ENCODE peak calls at places on chromosomes 13 and 19, in nine cellular contexts. L is breast epithelium, P is SK-N-SH, E is H1, X is HCT116, D is transverse colon, N is suprapubic skin, Q is vagina, M is esophagus muscularis mucosa. R is an unnamed sample.

GRCh38 chr13:31538067-31539042 is 201.0 kb upstream of the RXFP2 start:
- DNase-seq in L (no peak), P (peak), E (no peak), X (peak), D (peak), N (no peak), Q (no peak), M (no peak), R (peak)

GRCh38 chr19:17654993-17655392 is 33.2 kb downstream of the UNC13A start:
- DNase-seq in L (no peak), P (peak), E (no peak), X (peak), D (peak), N (no peak), Q (no peak), M (no peak), R (no peak)

GRCh38 chr13:111640476-111640875 is 320.0 kb downstream of the TEX29 start:
- DNase-seq in L (no peak), P (no peak), E (no peak), X (no peak), D (no peak), N (no peak), Q (no peak), M (no peak), R (no peak)

GRCh38 chr19:44071824-44072542 is at the start of gene ZNF284:
- DNase-seq in L (peak), P (peak), E (peak), X (no peak), D (peak), N (peak), Q (peak), M (peak), R (peak)

GRCh38 chr13:42981853-42982252 is 10.2 kb downstream of the EPSTI1 start:
- DNase-seq in L (no peak), P (no peak), E (no peak), X (no peak), D (no peak), N (no peak), Q (no peak), M (no peak), R (no peak)

GRCh38 chr19:7492142-7493055 is 3.6 kb upstream of the PEX11G start:
- DNase-seq in L (no peak), P (no peak), E (no peak), X (no peak), D (no peak), N (no peak), Q (no peak), M (no peak), R (no peak)

GRCh38 chr19:32767951-32768679 is 48.5 kb downstream of the TDRD12 start:
- DNase-seq in L (no peak), P (no peak), E (no peak), X (no peak), D (no peak), N (no peak), Q (no peak), M (no peak), R (no peak)

GRCh38 chr19:58409010-58409790 is 751 bp downstream of the ZNF584 start:
- DNase-seq in L (peak), P (peak), E (no peak), X (no peak), D (no peak), N (no peak), Q (no peak), M (no peak), R (no peak)

GRCh38 chr19:42352216-42352892 is 26.9 kb downstream of the MEGF8 start:
- DNase-seq in L (no peak), P (peak), E (no peak), X (no peak), D (no peak), N (no peak), Q (no peak), M (no peak), R (no peak)

GRCh38 chr19:22422220-22422619 is at the start of gene ZNF98:
- DNase-seq in L (peak), P (no peak), E (no peak), X (no peak), D (peak), N (no peak), Q (no peak), M (no peak), R (no peak)

GRCh38 chr19:17977073-17977472 is 10.2 kb downstream of the KCNN1 start:
- DNase-seq in L (no peak), P (no peak), E (no peak), X (no peak), D (no peak), N (no peak), Q (no peak), M (no peak), R (no peak)

GRCh38 chr19:52198678-52199077 is 8.8 kb downstream of the PPP2R1A start:
- DNase-seq in L (no peak), P (no peak), E (no peak), X (no peak), D (no peak), N (no peak), Q (no peak), M (no peak), R (no peak)

GRCh38 chr13:91368101-91368500 is 20.6 kb downstream of the MIR17HG start:
- DNase-seq in L (no peak), P (no peak), E (no peak), X (no peak), D (no peak), N (no peak), Q (no peak), M (no peak), R (no peak)

GRCh38 chr19:10183926-10184325 is 10.8 kb downstream of the DNMT1 start:
- DNase-seq in L (no peak), P (no peak), E (no peak), X (no peak), D (no peak), N (no peak), Q (no peak), M (no peak), R (no peak)

GRCh38 chr19:11378319-11379189 is 4.1 kb downstream of the SWSAP1 start:
- DNase-seq in L (no peak), P (peak), E (no peak), X (no peak), D (peak), N (no peak), Q (no peak), M (no peak), R (peak)
- TF ChIP-seq CTCF in L (peak), P (peak), E (peak), X (no peak), D (peak), N (no peak), Q (no peak), M (peak), R (peak)

GRCh38 chr13:46171739-46172138 is 10.2 kb downstream of the LCP1 start:
- DNase-seq in L (no peak), P (no peak), E (no peak), X (no peak), D (no peak), N (no peak), Q (no peak), M (no peak), R (no peak)

GRCh38 chr13:46171223-46171622 is 10.8 kb downstream of the LCP1 start:
- DNase-seq in L (no peak), P (no peak), E (no peak), X (no peak), D (no peak), N (no peak), Q (no peak), M (no peak), R (no peak)

GRCh38 chr13:46170687-46171086 is 11.3 kb downstream of the LCP1 start:
- DNase-seq in L (no peak), P (no peak), E (no peak), X (no peak), D (no peak), N (no peak), Q (no peak), M (no peak), R (no peak)

GRCh38 chr13:46172531-46172991 is 9.4 kb downstream of the LCP1 start:
- DNase-seq in L (no peak), P (no peak), E (no peak), X (no peak), D (peak), N (no peak), Q (no peak), M (no peak), R (no peak)

DNA sequence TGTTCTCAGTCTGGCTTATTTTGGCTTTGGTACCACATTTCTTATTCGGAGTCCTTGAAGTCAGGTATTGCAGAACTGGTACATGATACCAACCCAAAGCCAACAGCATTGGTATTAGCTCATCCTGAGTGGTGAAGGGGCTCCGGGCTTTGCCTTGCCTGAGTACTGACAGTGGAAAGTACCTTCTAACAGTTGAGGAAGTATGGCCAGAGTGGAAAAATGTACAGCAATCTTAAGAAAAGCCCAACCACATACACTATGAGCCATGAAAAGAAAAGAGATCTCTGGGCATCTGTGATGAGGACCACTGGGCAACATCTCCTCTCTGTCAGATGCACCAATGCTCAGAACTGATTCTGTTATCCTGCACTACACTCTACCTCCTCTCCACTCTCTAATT is 8.3 kb downstream of the LCP1 start:
- DNase-seq in L (no peak), P (no peak), E (no peak), X (no peak), D (no peak), N (no peak), Q (no peak), M (no peak), R (no peak)
- TF ChIP-seq POLR2AphosphoS5 in L (no peak), P (no peak), E (no peak), X (no peak), D (no peak), N (no peak), Q (no peak), M (no peak), R (no peak)

DNA sequence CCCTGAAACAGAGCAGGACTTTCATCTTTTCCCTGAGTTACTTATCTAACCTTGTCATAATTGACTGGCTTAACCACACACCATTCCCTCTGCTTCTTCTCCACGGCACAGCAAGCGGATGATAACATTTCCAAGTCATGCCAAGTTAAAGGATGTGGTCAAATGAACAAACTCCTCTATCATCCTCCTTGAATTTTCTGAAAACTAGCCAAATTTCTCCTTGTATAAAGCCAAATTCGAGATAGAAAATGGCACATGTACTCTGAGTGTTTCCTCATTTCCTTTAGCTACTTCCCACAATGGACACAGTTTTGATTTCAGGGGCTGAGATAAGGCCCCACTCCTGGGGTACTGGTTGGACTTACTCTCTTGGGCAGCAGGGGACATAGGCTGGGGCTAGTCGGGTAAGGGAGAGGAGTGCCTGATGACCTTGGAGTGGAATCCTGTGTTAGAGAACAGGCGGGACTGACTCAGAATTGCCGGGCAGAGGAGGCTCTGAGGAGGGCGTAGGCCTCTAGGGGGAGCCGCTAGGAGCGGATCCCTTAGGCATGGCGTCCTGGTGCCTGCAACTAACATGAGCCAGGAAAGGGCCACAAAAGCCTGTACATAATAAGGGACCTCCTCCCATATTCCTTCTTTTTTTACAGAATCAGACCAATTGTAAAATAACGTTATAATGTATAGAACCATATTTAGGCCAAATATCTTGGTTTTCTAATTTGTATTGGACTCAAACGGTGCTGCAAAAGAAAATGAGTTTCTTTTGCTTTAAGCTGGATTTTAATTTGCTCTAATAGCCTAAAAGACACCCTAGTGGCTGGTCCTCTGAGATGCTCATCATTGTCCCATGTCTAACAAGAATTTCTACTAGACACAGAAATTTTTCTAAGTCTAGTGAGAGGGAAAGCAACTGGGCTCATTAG is 20.4 kb upstream of the TMTC4 start:
- DNase-seq in L (no peak), P (peak), E (peak), X (peak), D (peak), N (no peak), Q (no peak), M (no peak), R (peak)
- TF ChIP-seq CTCF in L (no peak), P (peak), E (peak), X (peak), D (no peak), N (no peak), Q (no peak), M (no peak), R (peak)

GRCh38 chr13:45331123-45331619 is 9.8 kb downstream of the TPT1 start:
- DNase-seq in L (no peak), P (no peak), E (no peak), X (no peak), D (no peak), N (no peak), Q (no peak), M (no peak), R (no peak)
- TF ChIP-seq POLR2AphosphoS5 in L (no peak), P (peak), E (peak), X (peak), D (no peak), N (no peak), Q (no peak), M (no peak), R (no peak)

DNA sequence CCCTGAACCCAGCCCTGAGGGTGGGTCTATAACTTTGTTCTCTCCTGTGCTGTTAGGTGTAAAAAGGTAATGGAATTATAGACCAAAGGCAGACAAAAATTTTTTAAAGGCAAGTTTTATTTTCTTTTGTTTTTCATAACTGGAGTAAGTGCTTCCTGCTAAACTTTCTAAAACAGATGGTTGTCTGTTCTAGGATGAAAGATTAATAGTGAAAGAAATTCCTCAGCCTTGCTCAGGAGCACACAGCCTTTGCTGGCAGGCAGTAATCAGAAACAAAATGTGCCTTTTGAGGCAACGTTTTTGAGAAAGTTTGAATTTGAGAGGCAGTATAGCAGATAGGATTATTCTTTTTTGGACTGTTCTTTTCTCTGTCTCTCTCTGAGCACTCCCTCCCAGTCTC is 2749.5 kb downstream of the PCDH9 start:
- DNase-seq in L (no peak), P (no peak), E (no peak), X (no peak), D (no peak), N (no peak), Q (no peak), M (no peak), R (no peak)
- TF ChIP-seq CTCF in L (no peak), P (no peak), E (no peak), X (no peak), D (no peak), N (no peak), Q (no peak), M (no peak), R (no peak)

DNA sequence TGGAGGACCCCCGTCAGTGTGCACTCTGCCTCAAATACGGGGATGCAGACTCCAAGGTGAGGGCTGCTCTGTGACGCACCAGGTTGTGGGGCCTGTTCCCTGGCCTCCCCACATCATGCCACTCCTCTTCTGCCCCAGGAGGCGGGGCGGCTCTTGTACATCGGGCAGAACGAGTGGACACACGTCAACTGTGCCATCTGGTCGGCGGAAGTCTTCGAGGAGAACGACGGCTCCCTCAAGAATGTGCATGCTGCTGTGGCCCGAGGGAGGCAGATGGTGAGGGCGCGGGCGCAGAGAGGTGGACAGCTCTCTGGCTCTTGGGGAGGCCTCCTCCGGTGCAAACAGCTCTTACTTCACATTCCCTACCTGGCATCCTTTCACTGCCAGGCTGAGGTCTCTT is 11.2 kb downstream of the KMT2B start:
- DNase-seq in L (no peak), P (no peak), E (no peak), X (no peak), D (no peak), N (no peak), Q (no peak), M (no peak), R (no peak)
- TF ChIP-seq POLR2AphosphoS5 in L (no peak), P (no peak), E (no peak), X (no peak), D (no peak), N (no peak), Q (no peak), M (no peak), R (no peak)

GRCh38 chr19:45161715-45162463 is 1.1 kb upstream of the NKPD1 start:
- DNase-seq in L (no peak), P (peak), E (no peak), X (no peak), D (no peak), N (no peak), Q (no peak), M (no peak), R (peak)
- TF ChIP-seq CTCF in L (peak), P (peak), E (peak), X (no peak), D (no peak), N (no peak), Q (no peak), M (no peak), R (no peak)

GRCh38 chr13:70448820-70449219 is 340.6 kb upstream of the KLHL1 start:
- DNase-seq in L (no peak), P (no peak), E (no peak), X (no peak), D (no peak), N (no peak), Q (no peak), M (no peak), R (no peak)
- TF ChIP-seq POLR2AphosphoS5 in L (no peak), P (no peak), E (no peak), X (no peak), D (no peak), N (no peak), Q (no peak), M (no peak), R (no peak)